ENCODE peak calls at places on chromosomes 7 and 10, in ten cellular contexts. P is MM.1S, U is bronchial epithelial cell, J is body of pancreas, R is GM20000, F is GM13977, C is nephron progenitor cell, Y is activated B cell treated with CpG ODN at 0.5 μM for 24 hours, T is heart right ventricle, W is astrocyte of the cerebellum. Q is an unnamed sample.

GRCh38 chr7:155577509-155577905 is 31.1 kb upstream of the CNPY1 start:
- DNase-seq in C (no peak), U (no peak), P (no peak), R (no peak), T (no peak), F (no peak), Y (no peak), J (no peak), W (no peak), Q (no peak)

GRCh38 chr10:90859321-90859751 is 1.5 kb upstream of the HTR7 start:
- DNase-seq in C (no peak), Y (no peak), P (no peak), U (peak; percentile 95), R (no peak), W (no peak), T (no peak), J (no peak), F (no peak), Q (no peak)

GRCh38 chr7:93973134-93973533 is 31.0 kb downstream of the BET1 start:
- DNase-seq in T (no peak), R (no peak), U (peak; percentile 64), W (no peak), F (no peak), Y (no peak), J (no peak), C (no peak), P (no peak), Q (no peak)

GRCh38 chr7:29879609-29880008 is 73.3 kb downstream of the WIPF3 start:
- DNase-seq in U (no peak), J (peak; percentile 28), F (no peak), C (no peak), T (no peak), W (peak; percentile 36), R (no peak), P (no peak), Y (no peak), Q (no peak)

GRCh38 chr7:148761499-148762278 is 63.0 kb downstream of the CUL1 start:
- DNase-seq in T (no peak), R (no peak), Y (no peak), U (no peak), F (no peak), C (no peak), P (no peak), W (no peak), J (no peak), Q (no peak)

GRCh38 chr7:34759477-34760125 is 101.6 kb downstream of the NPSR1 start:
- DNase-seq in Y (no peak), W (peak; percentile 27), R (peak; percentile 9), F (no peak), C (peak; percentile 13), U (peak; percentile 58), P (peak; percentile 42), T (no peak), J (no peak), Q (no peak)

GRCh38 chr7:151837285-151838042 is 39.5 kb downstream of the PRKAG2 start:
- DNase-seq in P (no peak), F (no peak), T (no peak), W (no peak), R (no peak), U (no peak), C (peak; percentile 44), Y (no peak), J (no peak), Q (no peak)

GRCh38 chr10:113153493-113154127 is 203.6 kb downstream of the TCF7L2 start:
- DNase-seq in W (no peak), J (no peak), T (no peak), R (no peak), Y (no peak), U (no peak), F (no peak), P (no peak), C (no peak), Q (no peak)

GRCh38 chr7:44097064-44097932 is 6.8 kb upstream of the AEBP1 start:
- DNase-seq in P (peak; percentile 80), R (peak; percentile 68), J (no peak), T (no peak), U (no peak), C (no peak), Y (peak; percentile 53), F (no peak), W (no peak), Q (no peak)

GRCh38 chr10:124074471-124075109 is 18.8 kb downstream of the CHST15 start:
- DNase-seq in F (no peak), C (no peak), Y (no peak), T (peak; percentile 29), R (no peak), J (no peak), U (no peak), W (no peak), P (peak; percentile 45), Q (no peak)

GRCh38 chr10:95789928-95790327 is 34.0 kb downstream of the ENTPD1 start:
- DNase-seq in T (no peak), F (no peak), C (no peak), R (no peak), U (no peak), P (no peak), J (no peak), Y (no peak), W (no peak), Q (no peak)

GRCh38 chr7:83976302-83976701 is 218.3 kb downstream of the SEMA3A start:
- DNase-seq in F (peak; percentile 29), P (peak; percentile 56), J (no peak), Y (no peak), U (peak; percentile 39), R (peak; percentile 15), W (peak; percentile 23), C (peak; percentile 6), T (no peak), Q (no peak)

GRCh38 chr10:11986593-11987216 is 55.9 kb downstream of the UPF2 start:
- DNase-seq in J (peak; percentile 83), F (peak; percentile 62), W (peak; percentile 82), Y (peak; percentile 48), R (peak; percentile 61), C (peak; percentile 83), U (peak; percentile 78), T (peak; percentile 57), P (peak; percentile 65), Q (peak; percentile 83)

GRCh38 chr10:18402766-18403346 is 248.5 kb downstream of the NSUN6 start:
- DNase-seq in R (no peak), W (no peak), C (no peak), F (no peak), T (no peak), P (no peak), J (no peak), Y (no peak), U (no peak), Q (no peak)

GRCh38 chr7:29852457-29852856 is 46.1 kb downstream of the WIPF3 start:
- DNase-seq in P (no peak), U (peak; percentile 9), J (no peak), Y (no peak), T (no peak), F (no peak), R (no peak), W (no peak), C (no peak), Q (no peak)

DNA sequence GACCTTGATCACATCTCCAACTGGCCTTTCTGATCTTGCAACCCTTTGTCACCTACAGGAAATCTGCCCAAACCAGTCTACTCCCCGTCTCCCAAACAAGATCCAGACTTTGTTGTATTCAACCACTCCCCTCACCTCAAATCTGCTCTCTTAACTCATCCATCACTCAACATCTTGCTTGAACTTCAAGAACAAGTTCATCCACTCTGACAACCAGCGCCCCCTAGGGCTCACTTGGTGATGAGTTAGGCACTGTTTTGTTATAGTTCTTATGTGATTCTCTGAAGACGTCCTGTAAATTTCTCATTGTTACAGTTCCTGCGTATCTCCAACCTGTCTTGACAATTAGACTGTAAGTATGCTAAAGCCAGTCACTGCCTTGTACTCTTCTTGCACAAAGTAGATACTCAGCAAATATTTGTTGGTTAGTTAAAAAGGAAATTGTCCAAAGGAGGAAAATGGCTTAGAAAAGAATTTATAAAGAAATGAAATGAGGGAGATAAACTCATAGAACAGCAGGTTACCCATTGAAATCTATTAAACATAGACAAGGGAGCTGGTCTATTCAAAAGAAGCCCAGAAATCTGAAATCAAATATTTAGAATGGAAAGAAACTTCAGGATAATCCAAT is 5.3 kb downstream of the FRMD4A start:
- DNase-seq in J (peak; percentile 44), F (peak; percentile 41), R (peak; percentile 25), T (peak; percentile 33), W (no peak), Y (no peak), P (no peak), U (peak; percentile 50), C (peak; percentile 46), Q (no peak)
- TF ChIP-seq CTCF in J (peak; percentile 29), F (peak; percentile 63), R (peak; percentile 47), T (peak; percentile 61), W (peak; percentile 25), Y (no peak), P (peak; percentile 40), U (peak; percentile 67), C (peak; percentile 44), Q (peak; percentile 23)

DNA sequence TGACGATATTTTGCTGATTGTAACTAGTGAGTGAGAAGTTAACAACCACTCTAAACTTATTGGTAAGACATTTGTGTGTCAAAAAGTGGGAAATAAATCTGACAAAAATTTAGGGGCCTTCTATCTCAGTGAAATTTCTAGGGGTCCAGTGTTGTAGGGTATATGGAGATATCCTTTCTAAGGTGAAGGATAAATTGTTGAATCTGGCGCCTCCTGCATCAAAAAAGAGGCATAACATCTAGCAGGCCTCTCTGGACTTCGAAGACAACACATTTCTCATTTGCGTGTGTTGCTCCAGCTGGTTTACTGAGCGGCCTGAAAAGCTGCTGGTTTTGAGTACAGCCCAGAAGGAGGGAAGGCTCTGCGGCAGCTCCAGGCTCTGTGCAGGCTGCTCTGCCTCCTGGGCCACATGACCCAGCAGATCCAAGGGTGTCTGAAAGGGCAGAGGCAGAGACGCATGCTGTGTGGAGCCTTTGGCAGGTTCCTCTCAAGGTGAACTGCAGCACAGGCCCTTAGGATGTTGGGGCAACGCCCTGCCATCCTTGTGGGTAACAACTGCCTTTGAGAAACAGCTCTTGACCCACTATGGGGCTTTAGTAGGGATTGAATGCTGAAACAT is 72.4 kb downstream of the LMBR1 start:
- DNase-seq in J (no peak), W (no peak), T (no peak), C (no peak), P (peak; percentile 22), Y (no peak), U (no peak), R (no peak), F (peak; percentile 7), Q (no peak)
- TF ChIP-seq CTCF in J (peak; percentile 7), W (peak; percentile 22), T (peak; percentile 24), C (peak; percentile 39), P (peak; percentile 40), Y (no peak), U (peak; percentile 30), R (peak; percentile 25), F (peak; percentile 35), Q (peak; percentile 28)

DNA sequence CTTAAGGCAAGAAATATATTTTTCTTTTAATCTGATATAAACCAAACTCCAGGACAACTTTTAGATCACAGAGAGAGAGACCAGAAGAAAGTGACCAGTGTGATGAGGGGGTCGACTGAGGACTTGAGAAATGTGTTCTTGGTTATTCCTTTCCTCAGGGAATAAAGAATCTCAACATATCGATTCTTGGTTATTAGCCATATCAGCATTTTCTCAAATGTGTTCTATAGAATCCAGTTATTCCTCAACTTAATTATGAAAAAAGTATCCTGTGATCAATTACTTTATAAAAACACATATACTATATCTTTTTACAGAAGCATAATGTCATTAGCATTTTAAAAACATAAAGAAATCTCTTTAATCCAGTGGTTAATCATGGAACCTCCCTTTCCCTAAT is 222.1 kb upstream of the FAM3C start:
- DNase-seq in W (no peak), T (no peak), R (no peak), F (no peak), P (no peak), Y (no peak), C (no peak), J (no peak), U (no peak), Q (no peak)
- TF ChIP-seq CTCF in W (no peak), T (no peak), R (no peak), F (no peak), P (no peak), Y (no peak), C (no peak), J (no peak), U (no peak), Q (no peak)

GRCh38 chr7:123624527-123625183 is 23.0 kb downstream of the ASB15 start:
- DNase-seq in Y (peak; percentile 26), C (peak; percentile 65), R (peak; percentile 68), W (no peak), T (peak; percentile 39), J (peak; percentile 61), P (peak; percentile 85), F (peak; percentile 67), U (peak; percentile 41), Q (no peak)
- TF ChIP-seq CTCF in Y (no peak), C (peak; percentile 49), R (peak; percentile 89), W (peak; percentile 50), T (peak; percentile 60), J (peak; percentile 39), P (peak; percentile 98), F (peak; percentile 88), U (peak; percentile 65), Q (peak; percentile 22)

Q was measured in mesothelial cell of epicardium.